ENCODE peak calls at places on chromosomes 5 and 9, in four cellular contexts. A is ovary, E is K562, Y is IMR-90. Q is an unnamed sample.
A peak's percentile ranks its signal among the peaks of the same experiment; 100 is the strongest.

GRCh38 chr5:179343902-179344300 is 1.4 kb downstream of the ADAMTS2 start:
- DNase-seq in A (peak; percentile 28), E (no peak), Y (peak; percentile 58), Q (no peak)

GRCh38 chr5:9468070-9468388 is 77.8 kb downstream of the SEMA5A start:
- DNase-seq in A (no peak), E (no peak), Y (peak; percentile 94), Q (no peak)

GRCh38 chr9:22343218-22343611 is 103.4 kb upstream of the DMRTA1 start:
- DNase-seq in A (no peak), E (no peak), Y (no peak), Q (no peak)

GRCh38 chr5:127700237-127700766 is 2.9 kb upstream of the CCDC192 start:
- DNase-seq in A (no peak), E (no peak), Y (no peak), Q (no peak)

GRCh38 chr9:21964925-21965385 is 29.2 kb downstream of the CDKN2A start:
- DNase-seq in A (no peak), E (no peak), Y (no peak), Q (no peak)

GRCh38 chr5:176700239-176700847 is 53.1 kb downstream of the TSPAN17 start:
- DNase-seq in A (no peak), E (peak; percentile 40), Y (no peak), Q (no peak)

GRCh38 chr5:107388111-107388861 is 282.5 kb downstream of the EFNA5 start:
- DNase-seq in A (no peak), E (no peak), Y (peak; percentile 83), Q (no peak)

GRCh38 chr5:130871346-130872086 is 293.5 kb downstream of the HINT1 start:
- DNase-seq in A (no peak), E (peak; percentile 48), Y (peak; percentile 1), Q (no peak)

GRCh38 chr9:91182429-91182828 is 179.3 kb downstream of the AUH start:
- DNase-seq in A (no peak), E (no peak), Y (no peak), Q (no peak)

GRCh38 chr9:19408316-19408692 is 505 bp upstream of the ACER2 start:
- DNase-seq in A (no peak), E (no peak), Y (no peak), Q (no peak)

GRCh38 chr9:35652829-35653209 is 2.1 kb upstream of the SIT1 start:
- DNase-seq in A (no peak), E (no peak), Y (no peak), Q (no peak)

GRCh38 chr5:119290161-119290569 is 65.7 kb upstream of the TNFAIP8 start:
- DNase-seq in A (no peak), E (no peak), Y (peak; percentile 18), Q (no peak)

GRCh38 chr5:2736872-2737271 is 14.6 kb downstream of the IRX2 start:
- DNase-seq in A (no peak), E (no peak), Y (no peak), Q (no peak)

GRCh38 chr5:31036407-31036806 is 157.1 kb upstream of the CDH6 start:
- DNase-seq in A (no peak), E (no peak), Y (peak; percentile 84), Q (no peak)

GRCh38 chr9:2018162-2018643 is 3.1 kb downstream of the SMARCA2 start:
- DNase-seq in A (no peak), E (no peak), Y (no peak), Q (no peak)

GRCh38 chr5:58077387-58077786 is 382.5 kb downstream of the PLK2 start:
- DNase-seq in A (peak; percentile 11), E (no peak), Y (no peak), Q (no peak)

GRCh38 chr5:152688561-152689274 is 283.6 kb upstream of the NMUR2 start:
- DNase-seq in A (no peak), E (no peak), Y (peak; percentile 11), Q (peak; percentile 59)

GRCh38 chr9:69379250-69379982 is 54.4 kb downstream of the ENTREP1 start:
- DNase-seq in A (no peak), E (no peak), Y (peak; percentile 51), Q (no peak)

GRCh38 chr5:53515988-53516387 is 35.6 kb downstream of the FST start:
- DNase-seq in A (no peak), E (no peak), Y (no peak), Q (no peak)

GRCh38 chr9:94802795-94803194 is 76.3 kb downstream of the AOPEP start:
- DNase-seq in A (no peak), E (no peak), Y (peak; percentile 76), Q (no peak)

GRCh38 chr9:81370650-81371049 is 318.7 kb downstream of the TLE1 start:
- DNase-seq in A (no peak), E (no peak), Y (no peak), Q (no peak)

GRCh38 chr9:16815042-16815441 is 55.4 kb downstream of the BNC2 start:
- DNase-seq in A (no peak), E (no peak), Y (no peak), Q (no peak)

GRCh38 chr5:53303105-53303504 is 177.3 kb upstream of the FST start:
- DNase-seq in A (no peak), E (no peak), Y (peak; percentile 88), Q (no peak)

GRCh38 chr5:131628990-131629389 is 6.0 kb downstream of the RAPGEF6 start:
- DNase-seq in A (no peak), E (peak; percentile 29), Y (peak; percentile 62), Q (no peak)

GRCh38 chr9:76180541-76180940 is 213.7 kb downstream of the RFK start:
- DNase-seq in A (no peak), E (no peak), Y (peak; percentile 69), Q (no peak)

GRCh38 chr9:83299094-83299493 is 236.2 kb upstream of the RASEF start:
- DNase-seq in A (no peak), E (no peak), Y (no peak), Q (no peak)

GRCh38 chr9:122248448-122248865 is 16.2 kb downstream of the RBM18 start:
- DNase-seq in A (no peak), E (no peak), Y (no peak), Q (no peak)

GRCh38 chr5:54390015-54390414 is 65.5 kb upstream of the HSPB3 start:
- DNase-seq in A (no peak), E (peak; percentile 90), Y (peak; percentile 97), Q (peak; percentile 41)

GRCh38 chr5:52809884-52810283 is 22.2 kb downstream of the ITGA1 start:
- DNase-seq in A (no peak), E (no peak), Y (peak; percentile 62), Q (no peak)

GRCh38 chr9:35828716-35829083 is at the start of gene FAM221B:
- DNase-seq in A (peak; percentile 44), E (peak; percentile 11), Y (no peak), Q (peak; percentile 41)

GRCh38 chr9:93203713-93204469 is 20.0 kb downstream of the WNK2 start:
- DNase-seq in A (no peak), E (no peak), Y (no peak), Q (no peak)

GRCh38 chr5:91182763-91183162 is 200.4 kb downstream of the ARRDC3 start:
- DNase-seq in A (no peak), E (peak; percentile 36), Y (no peak), Q (no peak)

GRCh38 chr5:155089649-155090048 is 76.1 kb downstream of the KIF4B start:
- DNase-seq in A (no peak), E (no peak), Y (no peak), Q (no peak)

GRCh38 chr5:171692936-171693335 is 92.7 kb upstream of the SMIM23 start:
- DNase-seq in A (no peak), E (no peak), Y (no peak), Q (no peak)

GRCh38 chr9:97564291-97565175 is 63.1 kb downstream of the TMOD1 start:
- DNase-seq in A (peak; percentile 37), E (peak; percentile 11), Y (peak; percentile 78), Q (peak; percentile 57)

DNA sequence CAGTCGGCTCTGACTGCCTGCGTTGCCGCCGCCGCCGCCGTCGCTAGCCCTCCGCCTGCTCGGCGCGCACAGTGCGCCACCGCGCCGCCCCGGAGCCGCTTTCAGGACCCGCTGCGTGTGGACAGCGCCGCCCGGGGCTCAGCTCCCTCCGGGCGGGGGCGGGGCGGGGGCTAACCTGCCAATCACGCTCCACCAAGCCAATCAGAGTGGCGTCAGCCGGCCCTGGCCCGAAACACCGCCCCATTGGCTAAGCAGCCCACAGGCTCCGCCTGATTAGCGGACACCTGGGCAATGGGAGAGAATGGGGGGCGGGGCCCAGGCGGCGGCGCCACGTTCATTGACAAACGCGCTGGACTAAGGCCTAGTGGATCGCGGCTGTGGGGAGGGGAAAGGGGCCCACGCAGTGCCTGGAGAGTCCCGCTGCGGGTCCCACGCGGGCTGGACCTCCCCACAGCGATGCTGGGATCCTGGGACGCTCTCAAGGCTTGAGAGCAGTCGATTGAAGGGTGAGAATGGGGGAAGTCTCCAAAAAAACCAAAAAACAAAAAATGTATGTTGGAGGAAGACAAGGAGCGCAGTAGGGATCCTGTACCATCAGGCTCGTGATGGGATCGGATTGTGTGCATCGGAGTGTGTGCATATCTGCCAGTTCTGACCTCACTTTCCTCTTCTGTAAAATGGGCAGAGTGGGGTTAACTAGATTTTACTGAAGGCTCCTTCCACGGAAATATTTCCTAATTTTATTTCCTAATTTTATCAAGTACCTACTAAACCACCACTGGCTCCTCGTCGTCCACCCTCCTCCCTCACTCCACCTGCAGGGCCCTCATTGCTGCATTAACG is 6.3 kb downstream of the PAX5 start:
- DNase-seq in A (peak; percentile 42), E (peak; percentile 95), Y (peak; percentile 81), Q (peak; percentile 91)
- TF ChIP-seq POLR2A in A (no peak), E (no peak), Y (no peak), Q (no peak)

DNA sequence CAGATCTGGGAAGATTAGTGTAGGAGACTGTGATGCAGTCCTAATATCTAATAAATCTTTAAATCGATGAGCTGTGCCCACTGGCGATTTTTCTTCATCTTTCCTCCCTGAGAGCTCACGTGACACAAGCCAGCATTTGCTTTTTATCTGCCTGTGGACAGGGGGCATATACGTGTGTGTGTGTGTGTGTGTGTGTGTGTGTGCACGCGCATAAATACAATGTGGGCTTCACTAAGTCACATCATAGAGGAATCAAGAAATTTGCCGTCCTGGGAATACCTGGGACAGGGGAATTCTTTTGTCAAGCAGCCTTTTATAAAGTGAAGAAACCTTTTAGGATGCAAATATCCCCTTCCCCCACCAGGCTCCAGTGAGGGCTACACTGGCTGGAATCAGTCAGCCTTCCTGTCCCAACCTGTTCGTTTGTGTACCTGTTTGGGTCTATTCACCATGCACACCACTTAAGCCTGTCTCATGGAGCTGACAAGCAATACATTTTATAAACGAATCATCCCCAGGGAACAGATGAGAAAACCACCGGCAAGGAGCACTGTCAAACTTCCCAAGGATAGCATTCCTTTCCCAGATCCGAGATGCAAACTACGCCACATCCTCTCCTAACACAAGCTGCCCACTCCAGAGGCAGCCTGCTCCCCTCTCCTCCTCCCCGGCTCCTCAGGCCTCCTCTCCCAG is 2.7 kb downstream of the EPB41L4B start:
- DNase-seq in A (no peak), E (no peak), Y (no peak), Q (no peak)
- H3K4me3 ChIP-seq in A (no peak overlapping the region), E (no peak overlapping the region), Y (no peak overlapping the region), Q (no peak overlapping the region)

GRCh38 chr5:442335-443238 is at the start of gene EXOC3:
- DNase-seq in A (peak; percentile 65), E (peak; percentile 89), Y (peak; percentile 56), Q (peak; percentile 65)
- TF ChIP-seq POLR2A in A (peak; percentile 43), E (peak; percentile 89), Y (peak; percentile 81), Q (peak; percentile 73)

DNA sequence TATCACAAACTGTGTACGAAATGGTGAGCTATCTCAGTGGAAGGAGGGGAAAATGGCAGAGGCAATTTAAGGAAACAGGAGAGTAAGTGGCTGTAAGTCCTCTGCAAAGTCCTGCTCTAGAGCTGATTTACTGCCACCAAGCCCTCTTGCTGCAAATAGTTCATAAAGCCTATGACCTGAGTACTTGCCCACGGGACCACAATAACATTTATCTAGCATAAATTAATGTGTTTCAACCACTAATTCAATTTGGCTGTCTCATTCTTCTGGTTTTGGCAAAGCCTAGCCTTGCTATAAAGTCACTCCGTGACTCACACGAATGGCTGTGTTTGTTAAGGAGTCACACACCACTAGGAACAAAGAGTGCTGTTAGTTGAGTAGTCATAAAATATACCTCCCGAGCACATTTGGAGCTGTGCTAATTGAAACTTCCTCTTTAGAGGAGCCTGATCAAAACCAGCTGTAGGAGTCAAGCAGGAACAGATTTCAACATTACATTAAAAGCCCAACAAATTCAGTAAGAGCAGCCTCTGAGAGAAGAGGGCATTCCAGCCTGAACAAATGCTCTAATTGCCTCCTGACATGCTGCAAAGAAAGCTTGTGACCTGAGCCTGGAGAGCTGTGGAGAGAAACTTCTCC is 738.7 kb upstream of the ZNF608 start:
- DNase-seq in A (peak; percentile 21), E (no peak), Y (peak; percentile 97), Q (peak; percentile 18)
- H3K4me3 ChIP-seq in A (no peak overlapping the region), E (no peak overlapping the region), Y (peak overlapping the region; percentile 0), Q (no peak overlapping the region)